ENCODE peak calls at places on chromosomes 12 and 14, in eight cellular contexts. I is AG09319, A is transverse colon, Q is stromal cell of bone marrow, Z is GM12864, X is iPS DF 6.9, W is fibroblast of villous mesenchyme, D is fibroblast of lung. V is an unnamed sample.
A peak's percentile ranks its signal among the peaks of the same experiment; 100 is the strongest.

GRCh38 chr12:98644433-98644711 is 216 bp downstream of the IKBIP start:
- DNase-seq in Z (no peak), Q (no peak), D (no peak), A (peak; percentile 29), W (no peak), I (peak; percentile 14), X (no peak), V (no peak)

GRCh38 chr14:61558271-61558670 is 137.0 kb upstream of the HIF1A start:
- DNase-seq in I (no peak), Z (no peak), A (no peak), W (no peak), X (no peak), Q (no peak), D (no peak), V (no peak)

GRCh38 chr12:113247123-113248045 is 26.1 kb downstream of the TPCN1 start:
- DNase-seq in Q (no peak), D (peak; percentile 45), A (no peak), W (peak; percentile 53), Z (no peak), I (no peak), X (no peak), V (no peak)

GRCh38 chr12:120529641-120530314 is 820 bp upstream of the COQ5 start:
- DNase-seq in X (no peak), Q (no peak), A (peak; percentile 44), Z (no peak), D (no peak), W (peak; percentile 70), I (no peak), V (no peak)

GRCh38 chr14:50397461-50398196 is 948 bp upstream of the CDKL1 start:
- DNase-seq in D (no peak), Q (peak; percentile 21), W (no peak), I (no peak), Z (no peak), X (no peak), A (peak; percentile 34), V (no peak)

GRCh38 chr12:116238149-116238548 is 39.3 kb downstream of the MED13L start:
- DNase-seq in X (no peak), W (no peak), I (no peak), D (no peak), Q (no peak), A (no peak), Z (no peak), V (no peak)

GRCh38 chr12:936377-937345 is 12.8 kb downstream of the RAD52 start:
- DNase-seq in X (no peak), Q (no peak), W (no peak), I (no peak), A (no peak), Z (no peak), D (no peak), V (no peak)

GRCh38 chr14:100779691-100780080 is 46.2 kb upstream of the MEG3 start:
- DNase-seq in W (no peak), D (no peak), Z (no peak), X (no peak), A (peak; percentile 5), Q (no peak), I (no peak), V (no peak)

GRCh38 chr12:47935196-47935595 is 28.2 kb upstream of the TMEM106C start:
- DNase-seq in Z (no peak), X (no peak), A (no peak), W (peak; percentile 95), D (peak; percentile 87), Q (peak; percentile 39), I (peak; percentile 83), V (no peak)

GRCh38 chr14:99047436-99048110 is 224.4 kb downstream of the BCL11B start:
- DNase-seq in D (no peak), I (no peak), W (no peak), X (no peak), A (no peak), Q (no peak), Z (no peak), V (no peak)

GRCh38 chr12:105876426-105876927 is 262.3 kb downstream of the NUAK1 start:
- DNase-seq in X (no peak), Q (no peak), Z (no peak), I (no peak), A (no peak), D (no peak), W (no peak), V (no peak)

GRCh38 chr12:58803893-58804292 is 116.4 kb downstream of the LRIG3 start:
- DNase-seq in Z (no peak), I (peak; percentile 65), X (no peak), D (peak; percentile 83), A (no peak), W (peak; percentile 86), Q (peak; percentile 74), V (peak; percentile 98)

GRCh38 chr14:72169521-72169920 is 237.3 kb downstream of the RGS6 start:
- DNase-seq in D (no peak), Q (no peak), A (no peak), Z (no peak), W (no peak), X (peak; percentile 16), I (no peak), V (no peak)